ENCODE peak calls at places on chromosomes 13 and 19, in four cellular contexts. D is psoas muscle; J is PC-9; K is CD8-positive, alpha-beta T cell. Z is an unnamed sample. For H3K4me1, the result is how much of the 10 kb centered on the place peaks cover.

GRCh38 chr19:6204866-6205723 is 69.6 kb downstream of the ACSBG2 start:
- DNase-seq in D (no peak), J (no peak), K (no peak), Z (no peak)

GRCh38 chr19:17999685-18000479 is 8.1 kb upstream of the ARRDC2 start:
- DNase-seq in D (no peak), J (no peak), K (no peak), Z (no peak)

GRCh38 chr19:6276447-6276846 is 3.3 kb downstream of the MLLT1 start:
- DNase-seq in D (peak), J (no peak), K (no peak), Z (no peak)

GRCh38 chr13:25300861-25301346 is 521 bp upstream of the NUP58 start:
- DNase-seq in D (peak), J (no peak), K (peak), Z (no peak)

GRCh38 chr13:98847780-98848179 is 95.3 kb upstream of the SLC15A1 start:
- DNase-seq in D (no peak), J (no peak), K (no peak), Z (no peak)

GRCh38 chr13:97781891-97782305 is 171.6 kb upstream of the IPO5 start:
- DNase-seq in D (no peak), J (no peak), K (no peak), Z (no peak)

GRCh38 chr19:16764793-16765433 is 45.3 kb downstream of the NWD1 start:
- DNase-seq in D (no peak), J (no peak), K (no peak), Z (peak)

GRCh38 chr19:6521718-6522646 is 8.8 kb upstream of the TNFSF9 start:
- DNase-seq in D (no peak), J (no peak), K (peak), Z (no peak)

GRCh38 chr13:76398426-76398825 is 487.8 kb downstream of the KCTD12 start:
- DNase-seq in D (no peak), J (no peak), K (no peak), Z (no peak)

GRCh38 chr19:30692517-30692870 is 320.3 kb downstream of the ZNF536 start:
- DNase-seq in D (no peak), J (no peak), K (no peak), Z (no peak)

GRCh38 chr19:30696514-30696913 is 324.3 kb downstream of the ZNF536 start:
- DNase-seq in D (no peak), J (no peak), K (no peak), Z (no peak)

GRCh38 chr19:30693179-30693578 is 321.0 kb downstream of the ZNF536 start:
- DNase-seq in D (no peak), J (no peak), K (no peak), Z (no peak)

GRCh38 chr19:30694156-30694555 is 322.0 kb downstream of the ZNF536 start:
- DNase-seq in D (no peak), J (no peak), K (no peak), Z (no peak)

GRCh38 chr19:30695171-30695875 is 323.1 kb downstream of the ZNF536 start:
- DNase-seq in D (no peak), J (no peak), K (no peak), Z (no peak)
- TF ChIP-seq CTCF in D (no peak), J (no peak), K (no peak), Z (no peak)

GRCh38 chr13:32676242-32676641 is 90.0 kb downstream of the PDS5B start:
- DNase-seq in D (no peak), J (no peak), K (no peak), Z (no peak)

GRCh38 chr13:32687275-32687674 is 101.0 kb downstream of the PDS5B start:
- DNase-seq in D (no peak), J (no peak), K (no peak), Z (no peak)

GRCh38 chr13:32682740-32683139 is 96.5 kb downstream of the PDS5B start:
- DNase-seq in D (no peak), J (no peak), K (no peak), Z (no peak)

DNA sequence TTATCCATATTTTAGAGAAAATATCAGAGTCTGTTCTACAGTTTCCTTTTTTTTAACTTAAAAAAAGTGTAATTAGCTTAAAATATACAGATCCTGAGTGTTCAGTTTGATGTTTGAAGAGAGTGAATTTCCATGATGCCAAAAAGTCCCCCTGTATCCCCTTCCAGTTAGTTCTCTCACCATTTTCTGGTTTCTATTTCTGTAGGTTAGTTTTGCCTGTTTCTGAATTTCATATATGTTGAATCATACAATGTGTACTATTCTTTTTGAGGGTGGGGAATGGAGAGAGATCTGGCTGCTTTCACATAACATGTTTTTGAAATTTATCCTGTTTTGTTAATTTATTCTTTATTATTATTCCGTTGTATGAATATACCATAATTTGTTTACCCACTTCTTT is 95.9 kb downstream of the PDS5B start:
- DNase-seq in D (no peak), J (no peak), K (no peak), Z (no peak)
- H3K27ac ChIP-seq in D (no peak), J (no peak), K (no peak), Z (no peak)

DNA sequence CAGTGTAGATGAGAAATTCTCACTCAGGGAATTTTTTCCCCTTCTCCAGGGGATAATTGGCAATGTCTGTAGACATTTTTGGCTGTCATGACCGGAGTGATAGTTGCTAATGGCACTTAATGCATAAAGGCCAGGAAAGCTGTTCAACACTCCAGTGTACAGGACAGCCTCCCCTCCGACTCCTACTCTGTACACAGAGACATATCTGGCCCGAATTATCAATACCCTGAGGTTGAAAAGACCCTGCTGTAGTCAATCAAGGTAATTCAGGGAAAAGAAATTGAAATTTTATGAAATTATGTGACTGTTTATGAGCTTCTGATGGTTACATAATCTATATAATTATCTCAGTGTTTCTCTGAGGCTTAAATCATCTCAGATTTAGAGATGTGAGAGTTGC is 720.7 kb downstream of the OLFM4 start:
- DNase-seq in D (no peak), J (no peak), K (no peak), Z (no peak)
- H3K4me1 ChIP-seq in D (under half), J (under half), K (under half), Z (under half)

GRCh38 chr19:51689751-51690358 is 3.3 kb upstream of the SPACA6 start:
- DNase-seq in D (peak), J (no peak), K (no peak), Z (no peak)

GRCh38 chr19:51687791-51688664 is 5.1 kb upstream of the SPACA6 start:
- DNase-seq in D (peak), J (peak), K (no peak), Z (peak)

GRCh38 chr19:51690359-51691121 is 2.6 kb upstream of the SPACA6 start:
- DNase-seq in D (peak), J (peak), K (peak), Z (no peak)

GRCh38 chr19:51691122-51692064 is 1.7 kb upstream of the SPACA6 start:
- DNase-seq in D (no peak), J (no peak), K (no peak), Z (no peak)

DNA sequence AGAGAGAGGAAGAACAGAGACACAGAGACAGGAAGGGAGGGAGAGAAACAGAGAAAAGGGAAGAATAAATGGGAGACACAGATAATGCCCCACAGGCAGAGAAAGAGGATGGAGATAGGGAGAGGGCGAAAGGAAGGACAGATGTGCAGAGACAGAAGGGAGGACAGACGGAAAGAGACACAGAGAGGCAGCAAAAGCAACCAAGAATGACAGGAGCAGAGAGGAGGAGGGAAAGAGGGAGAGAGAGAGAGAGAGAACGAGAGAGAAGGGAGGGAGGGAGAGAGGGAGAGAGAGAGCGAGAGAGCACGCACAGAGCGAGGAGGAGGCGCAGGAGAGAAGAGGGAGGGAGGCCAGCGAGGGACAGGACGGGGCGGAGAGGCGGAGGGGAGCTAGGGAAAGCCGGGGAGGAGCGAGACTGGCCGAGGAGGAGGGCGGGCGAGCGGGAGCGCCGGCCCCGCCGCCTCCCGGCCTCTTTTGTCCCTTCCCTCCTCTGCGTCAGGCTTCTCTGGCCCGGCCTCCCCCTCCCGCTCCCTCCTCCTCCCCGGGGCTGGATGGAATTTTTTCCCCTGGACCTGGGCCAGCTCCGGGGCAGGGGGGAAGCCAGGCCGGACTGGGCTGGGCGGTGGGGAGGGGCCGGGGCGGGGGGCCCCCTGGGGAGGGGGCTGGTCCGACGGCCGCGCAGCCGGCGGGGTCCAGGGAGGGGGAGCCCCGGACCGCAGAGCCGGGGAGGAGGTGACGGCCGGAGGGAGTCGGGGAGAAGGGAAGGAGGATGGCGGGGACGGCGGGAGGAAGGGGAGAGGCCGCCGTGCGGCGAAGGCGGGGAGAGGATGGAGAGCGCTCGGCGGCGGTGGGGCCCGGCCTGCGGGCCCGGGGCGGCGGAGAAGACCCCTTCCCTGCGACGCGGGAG is 4.2 kb upstream of the SPACA6 start:
- DNase-seq in D (peak), J (peak), K (no peak), Z (peak)
- TF ChIP-seq CTCF in D (no peak), J (peak), K (no peak), Z (no peak)

DNA sequence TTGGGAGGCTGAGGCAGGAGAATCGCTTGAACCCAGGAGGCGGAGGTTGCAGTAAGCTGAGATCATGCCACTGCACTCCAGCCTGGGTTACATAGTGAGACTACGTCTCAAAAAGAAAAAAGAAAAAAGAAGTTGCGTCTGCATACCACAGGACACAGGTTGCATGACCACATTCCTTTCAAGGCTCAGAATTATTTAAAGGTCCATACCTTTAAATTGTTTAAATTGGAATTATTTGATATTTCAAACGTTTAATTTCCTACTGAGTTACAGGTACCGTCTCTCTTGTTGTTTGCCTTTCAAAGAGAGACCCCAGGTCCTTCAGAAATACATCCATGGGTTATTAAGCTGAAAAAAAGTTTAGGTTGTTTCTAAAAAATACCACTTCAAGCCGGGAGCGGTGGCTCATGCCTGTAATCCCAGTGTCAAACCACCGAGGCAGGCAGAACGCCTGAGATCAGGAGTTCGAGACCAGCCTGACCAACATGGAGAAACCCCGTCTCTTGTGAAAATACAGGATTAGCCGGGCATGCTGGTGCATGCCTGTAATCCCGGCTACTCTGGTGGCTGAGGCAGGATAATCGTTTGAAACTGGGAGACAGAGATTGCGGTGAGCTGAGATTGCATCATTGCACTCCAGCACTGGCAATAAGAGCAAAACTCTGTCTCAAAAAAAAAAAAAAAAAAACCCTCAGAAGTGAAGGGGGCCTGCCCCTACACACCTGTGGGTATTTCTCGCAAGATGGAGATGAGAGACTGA is 18.6 kb downstream of the ZNF816 start:
- DNase-seq in D (no peak), J (no peak), K (no peak), Z (peak)
- H3K27ac ChIP-seq in D (no peak), J (no peak), K (no peak), Z (no peak)

GRCh38 chr13:100510208-100510997 is 78.2 kb downstream of the GGACT start:
- DNase-seq in D (no peak), J (no peak), K (peak), Z (no peak)
- H3K4me1 ChIP-seq in D (under half), J (under half), K (under half), Z (under half)

GRCh38 chr13:60329221-60329983 is 67.6 kb upstream of the TDRD3 start:
- DNase-seq in D (no peak), J (no peak), K (no peak), Z (peak)
- TF ChIP-seq CTCF in D (no peak), J (peak), K (no peak), Z (peak)

GRCh38 chr19:42208612-42209011 is 8.9 kb downstream of the DEDD2 start:
- DNase-seq in D (no peak), J (no peak), K (no peak), Z (no peak)

GRCh38 chr19:42204684-42205083 is 12.8 kb downstream of the DEDD2 start:
- DNase-seq in D (no peak), J (no peak), K (no peak), Z (no peak)

GRCh38 chr19:42203700-42204099 is 13.8 kb downstream of the DEDD2 start:
- DNase-seq in D (no peak), J (no peak), K (no peak), Z (no peak)

GRCh38 chr19:42206871-42207755 is 10.4 kb downstream of the DEDD2 start:
- DNase-seq in D (no peak), J (peak), K (no peak), Z (peak)

GRCh38 chr19:42207767-42208259 is 9.7 kb downstream of the DEDD2 start:
- DNase-seq in D (no peak), J (peak), K (no peak), Z (peak)
- H3K27ac ChIP-seq in D (no peak), J (peak), K (no peak), Z (no peak)